ENCODE peak calls at places on chromosomes 5 and 9, in eight cellular contexts. One of them, this sample, is unnamed.

GRCh38 chr9:108163321-108164005 is 673.9 kb upstream of the KLF4 start:
- DNase-seq in uterus: no peak
- DNase-seq in vagina: no peak
- DNase-seq in A549: no peak
- DNase-seq in heart left ventricle: no peak
- DNase-seq in IMR-90: peak
- DNase-seq in transverse colon: no peak
- DNase-seq in Peyer's patch: no peak
- DNase-seq in this sample: no peak

GRCh38 chr9:91101598-91102168 is 260.0 kb downstream of the AUH start:
- DNase-seq in transverse colon: peak
- DNase-seq in Peyer's patch: peak
- DNase-seq in heart left ventricle: no peak
- DNase-seq in vagina: no peak
- DNase-seq in uterus: no peak
- DNase-seq in A549: no peak
- DNase-seq in IMR-90: no peak
- DNase-seq in this sample: no peak

GRCh38 chr5:32500206-32500605 is 55.7 kb upstream of the ZFR start:
- DNase-seq in A549: no peak
- DNase-seq in uterus: no peak
- DNase-seq in heart left ventricle: no peak
- DNase-seq in Peyer's patch: no peak
- DNase-seq in vagina: no peak
- DNase-seq in transverse colon: no peak
- DNase-seq in IMR-90: no peak
- DNase-seq in this sample: no peak

GRCh38 chr9:88567870-88568269 is 32.9 kb downstream of the NXNL2 start:
- DNase-seq in Peyer's patch: no peak
- DNase-seq in transverse colon: no peak
- DNase-seq in uterus: no peak
- DNase-seq in IMR-90: no peak
- DNase-seq in heart left ventricle: no peak
- DNase-seq in A549: no peak
- DNase-seq in vagina: no peak
- DNase-seq in this sample: no peak

GRCh38 chr5:3394046-3394597 is 201.5 kb upstream of the IRX1 start:
- DNase-seq in heart left ventricle: no peak
- DNase-seq in IMR-90: no peak
- DNase-seq in uterus: no peak
- DNase-seq in vagina: no peak
- DNase-seq in Peyer's patch: no peak
- DNase-seq in A549: no peak
- DNase-seq in transverse colon: no peak
- DNase-seq in this sample: peak

GRCh38 chr5:83955916-83956315 is 235.3 kb upstream of the HAPLN1 start:
- DNase-seq in A549: no peak
- DNase-seq in transverse colon: no peak
- DNase-seq in vagina: no peak
- DNase-seq in Peyer's patch: no peak
- DNase-seq in IMR-90: peak
- DNase-seq in heart left ventricle: no peak
- DNase-seq in uterus: no peak
- DNase-seq in this sample: no peak

GRCh38 chr5:133838286-133838685 is 130.1 kb downstream of the C5orf15 start:
- DNase-seq in vagina: no peak
- DNase-seq in uterus: no peak
- DNase-seq in IMR-90: no peak
- DNase-seq in transverse colon: no peak
- DNase-seq in A549: no peak
- DNase-seq in Peyer's patch: no peak
- DNase-seq in heart left ventricle: no peak
- DNase-seq in this sample: no peak

GRCh38 chr5:93425102-93425501 is 155.9 kb downstream of the NR2F1-AS1 start:
- DNase-seq in transverse colon: no peak
- DNase-seq in vagina: no peak
- DNase-seq in Peyer's patch: no peak
- DNase-seq in IMR-90: peak
- DNase-seq in A549: no peak
- DNase-seq in uterus: no peak
- DNase-seq in heart left ventricle: no peak
- DNase-seq in this sample: no peak

GRCh38 chr9:109652971-109653370 is 127.0 kb upstream of the PALM2AKAP2 start:
- DNase-seq in transverse colon: no peak
- DNase-seq in A549: peak
- DNase-seq in vagina: no peak
- DNase-seq in Peyer's patch: no peak
- DNase-seq in heart left ventricle: peak
- DNase-seq in uterus: no peak
- DNase-seq in IMR-90: peak
- DNase-seq in this sample: no peak

GRCh38 chr9:19201899-19202891 is 28.3 kb upstream of the DENND4C start:
- DNase-seq in vagina: no peak
- DNase-seq in Peyer's patch: no peak
- DNase-seq in uterus: peak
- DNase-seq in transverse colon: peak
- DNase-seq in A549: no peak
- DNase-seq in heart left ventricle: no peak
- DNase-seq in IMR-90: no peak
- DNase-seq in this sample: no peak

GRCh38 chr9:102362463-102363138 is 624.2 kb upstream of the GRIN3A start:
- DNase-seq in vagina: no peak
- DNase-seq in IMR-90: no peak
- DNase-seq in Peyer's patch: no peak
- DNase-seq in transverse colon: no peak
- DNase-seq in A549: no peak
- DNase-seq in uterus: no peak
- DNase-seq in heart left ventricle: no peak
- DNase-seq in this sample: no peak

GRCh38 chr5:15600035-15600434 is 100.1 kb downstream of the FBXL7 start:
- DNase-seq in heart left ventricle: no peak
- DNase-seq in Peyer's patch: no peak
- DNase-seq in vagina: no peak
- DNase-seq in A549: no peak
- DNase-seq in IMR-90: no peak
- DNase-seq in uterus: no peak
- DNase-seq in transverse colon: no peak
- DNase-seq in this sample: no peak

DNA sequence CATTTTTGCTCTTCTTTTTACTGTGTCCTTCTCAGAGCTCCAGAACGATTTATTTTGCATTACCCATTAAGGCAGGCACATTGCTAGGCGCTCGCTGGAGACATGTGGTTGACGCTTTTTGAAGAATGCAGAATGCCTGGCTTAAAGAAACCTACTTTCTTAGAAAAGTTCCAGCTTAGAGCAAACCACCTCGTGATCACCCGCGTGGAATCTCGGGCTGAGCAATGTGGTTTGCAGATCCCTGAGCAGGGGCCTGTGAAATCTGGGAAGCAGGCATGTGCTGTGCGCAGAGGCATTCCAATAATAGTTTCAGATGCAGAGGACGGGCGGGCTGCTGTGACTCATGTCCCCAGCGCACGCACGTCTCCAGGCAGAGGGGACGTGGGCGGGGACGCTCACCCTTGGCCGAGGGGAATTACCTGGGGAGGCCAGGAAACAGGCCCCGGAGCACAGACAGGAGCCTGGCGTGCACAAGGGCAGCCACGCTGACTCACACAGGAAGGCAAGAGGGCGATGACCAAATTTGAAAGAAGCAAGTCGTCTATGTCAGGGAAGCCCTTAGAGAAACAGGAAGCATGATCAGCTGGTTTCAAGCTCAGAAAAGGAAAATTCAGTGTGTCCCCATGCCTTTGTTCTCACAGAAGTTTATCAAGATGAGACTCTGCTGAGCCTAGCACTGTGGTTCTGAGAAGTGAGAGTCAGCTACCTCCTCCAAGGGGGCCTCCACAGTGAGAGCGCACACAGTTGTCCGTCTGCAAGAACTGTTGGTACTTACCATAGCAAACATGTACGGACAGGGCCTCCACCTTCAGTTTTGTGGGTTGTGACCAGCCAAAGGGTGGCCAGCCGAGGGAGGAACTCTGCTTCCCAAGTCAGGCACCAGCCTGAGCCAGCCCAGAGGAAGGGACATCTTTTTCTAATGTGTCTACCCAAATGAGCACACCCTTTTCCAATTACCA is 218.6 kb downstream of the PIK3R1 start:
- DNase-seq in uterus: peak
- DNase-seq in IMR-90: peak
- DNase-seq in vagina: no peak
- DNase-seq in transverse colon: peak
- DNase-seq in heart left ventricle: peak
- DNase-seq in Peyer's patch: peak
- DNase-seq in A549: peak
- DNase-seq in this sample: peak
- TF ChIP-seq POLR2A in uterus: no peak
- TF ChIP-seq POLR2A in IMR-90: no peak
- TF ChIP-seq POLR2A in vagina: no peak
- TF ChIP-seq POLR2A in transverse colon: no peak
- TF ChIP-seq POLR2A in heart left ventricle: no peak
- TF ChIP-seq POLR2A in Peyer's patch: no peak
- TF ChIP-seq POLR2A in A549: no peak
- TF ChIP-seq POLR2A in this sample: no peak

DNA sequence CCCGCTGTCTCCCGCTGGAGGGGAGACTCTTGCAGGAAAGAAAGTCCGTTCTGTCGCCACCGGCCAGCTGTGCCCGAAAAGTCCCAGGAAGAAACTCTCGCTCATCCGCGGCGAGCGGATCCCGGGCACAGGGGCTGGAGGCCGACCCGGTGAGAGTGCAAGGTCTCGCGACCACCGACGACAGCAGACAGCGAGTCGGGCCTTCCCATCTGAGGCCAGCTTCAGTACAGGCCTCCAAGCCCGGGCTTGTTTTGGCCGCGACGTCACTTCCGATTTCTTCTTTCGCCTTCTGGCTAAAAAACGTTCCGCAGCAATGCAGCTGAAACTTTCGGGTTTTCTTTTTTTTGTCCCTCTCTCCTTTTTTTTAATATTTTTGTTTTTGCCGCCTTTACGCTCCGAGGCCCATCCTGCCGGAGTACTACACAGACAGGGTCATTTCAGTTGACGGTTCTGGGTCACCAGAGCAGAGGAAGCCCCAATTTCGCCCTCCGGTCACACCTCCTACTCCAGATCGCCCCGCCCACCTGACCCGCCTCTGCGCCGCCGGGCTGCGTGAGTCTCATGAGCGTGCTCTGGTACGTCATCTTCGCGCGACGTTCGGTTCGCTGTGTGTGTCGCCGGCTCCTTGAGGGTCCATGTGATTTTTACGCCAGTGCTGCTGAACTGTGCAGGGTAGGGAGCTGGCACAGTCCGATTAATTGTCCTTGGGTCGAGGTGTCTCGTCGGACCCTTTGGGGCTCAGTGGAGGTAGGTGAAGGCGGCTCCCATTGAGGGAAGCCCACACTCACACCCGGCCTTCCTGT is at the start of the genes ANKRA2 and UTP15:
- DNase-seq in vagina: peak
- DNase-seq in heart left ventricle: peak
- DNase-seq in uterus: peak
- DNase-seq in transverse colon: peak
- DNase-seq in IMR-90: peak
- DNase-seq in Peyer's patch: peak
- DNase-seq in A549: peak
- DNase-seq in this sample: peak
- TF ChIP-seq POLR2A in vagina: peak
- TF ChIP-seq POLR2A in heart left ventricle: no peak
- TF ChIP-seq POLR2A in uterus: peak
- TF ChIP-seq POLR2A in transverse colon: peak
- TF ChIP-seq POLR2A in IMR-90: peak
- TF ChIP-seq POLR2A in Peyer's patch: no peak
- TF ChIP-seq POLR2A in A549: peak
- TF ChIP-seq POLR2A in this sample: no peak

GRCh38 chr5:172283862-172284274 is 304 bp upstream of the UBTD2 start:
- DNase-seq in uterus: peak
- DNase-seq in Peyer's patch: peak
- DNase-seq in vagina: no peak
- DNase-seq in A549: peak
- DNase-seq in IMR-90: peak
- DNase-seq in heart left ventricle: peak
- DNase-seq in transverse colon: peak
- DNase-seq in this sample: peak
- TF ChIP-seq POLR2A in uterus: peak
- TF ChIP-seq POLR2A in Peyer's patch: peak
- TF ChIP-seq POLR2A in vagina: peak
- TF ChIP-seq POLR2A in A549: peak
- TF ChIP-seq POLR2A in IMR-90: peak
- TF ChIP-seq POLR2A in heart left ventricle: no peak
- TF ChIP-seq POLR2A in transverse colon: no peak
- TF ChIP-seq POLR2A in this sample: no peak

GRCh38 chr5:135578685-135579341 is at the start of gene CXCL14:
- DNase-seq in Peyer's patch: no peak
- DNase-seq in heart left ventricle: no peak
- DNase-seq in transverse colon: peak
- DNase-seq in uterus: no peak
- DNase-seq in vagina: no peak
- DNase-seq in A549: no peak
- DNase-seq in IMR-90: peak
- DNase-seq in this sample: no peak
- TF ChIP-seq POLR2A in Peyer's patch: no peak
- TF ChIP-seq POLR2A in heart left ventricle: no peak
- TF ChIP-seq POLR2A in transverse colon: peak
- TF ChIP-seq POLR2A in uterus: no peak
- TF ChIP-seq POLR2A in vagina: peak
- TF ChIP-seq POLR2A in A549: no peak
- TF ChIP-seq POLR2A in IMR-90: no peak
- TF ChIP-seq POLR2A in this sample: no peak

DNA sequence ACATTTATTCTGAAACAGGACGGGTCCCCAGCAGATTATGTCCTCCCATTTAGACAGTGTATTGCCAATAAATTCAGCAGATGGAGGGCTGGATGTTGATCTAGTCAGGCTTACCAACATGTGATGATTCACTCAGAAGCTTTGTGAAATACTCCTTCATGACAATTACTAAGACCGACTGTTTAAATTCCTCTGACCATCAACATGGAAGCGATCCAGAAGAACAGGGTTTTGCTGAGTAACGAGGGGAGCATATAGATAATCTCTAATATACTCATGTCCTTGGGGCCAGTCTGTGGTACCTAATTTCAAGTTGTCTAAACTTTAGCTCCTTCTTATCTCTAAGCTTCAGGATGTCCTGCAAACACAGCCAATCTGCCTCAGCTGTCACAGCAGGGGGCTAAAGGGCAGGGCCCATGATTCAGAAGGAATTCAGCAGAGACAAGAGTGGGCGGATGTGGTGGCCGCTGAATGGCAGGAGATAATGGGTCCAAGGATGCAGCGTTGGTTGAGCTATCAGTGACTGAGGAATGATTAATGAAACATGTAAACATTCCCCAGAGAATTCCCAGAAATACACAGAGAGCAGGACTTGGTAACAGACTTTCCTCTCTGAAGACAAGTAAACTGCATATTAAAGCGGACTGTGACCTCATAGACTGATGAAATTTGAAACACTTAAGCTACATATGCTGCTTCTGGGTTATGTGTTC is 109.4 kb downstream of the ANKRD55 start:
- DNase-seq in heart left ventricle: peak
- DNase-seq in IMR-90: peak
- DNase-seq in transverse colon: peak
- DNase-seq in vagina: no peak
- DNase-seq in uterus: peak
- DNase-seq in A549: peak
- DNase-seq in Peyer's patch: no peak
- DNase-seq in this sample: no peak
- TF ChIP-seq POLR2A in heart left ventricle: no peak
- TF ChIP-seq POLR2A in IMR-90: no peak
- TF ChIP-seq POLR2A in transverse colon: no peak
- TF ChIP-seq POLR2A in vagina: no peak
- TF ChIP-seq POLR2A in uterus: no peak
- TF ChIP-seq POLR2A in A549: no peak
- TF ChIP-seq POLR2A in Peyer's patch: no peak
- TF ChIP-seq POLR2A in this sample: no peak

This sample was measured in esophagus muscularis mucosa.